ENCODE peak calls at places on chromosomes 11 and 22, in seven cellular contexts. One of them, this sample, is unnamed.

GRCh38 chr22:50278461-50278860 is 8.3 kb upstream of the MAPK11 start:
- DNase-seq in breast epithelium: no peak
- DNase-seq in upper lobe of left lung: no peak
- DNase-seq in H1: no peak
- DNase-seq in endothelial cell of umbilical vein: no peak
- DNase-seq in prostate gland: no peak
- DNase-seq in K562: no peak
- DNase-seq in this sample: no peak

GRCh38 chr22:33897621-33897910 is 22.7 kb downstream of the LARGE1 start:
- DNase-seq in breast epithelium: no peak
- DNase-seq in upper lobe of left lung: no peak
- DNase-seq in H1: no peak
- DNase-seq in endothelial cell of umbilical vein: no peak
- DNase-seq in prostate gland: no peak
- DNase-seq in K562: no peak
- DNase-seq in this sample: no peak

GRCh38 chr22:49838771-49839717 is 11.4 kb upstream of the BRD1 start:
- DNase-seq in breast epithelium: no peak
- DNase-seq in upper lobe of left lung: peak; percentile 69
- DNase-seq in H1: peak; percentile 17
- DNase-seq in endothelial cell of umbilical vein: no peak
- DNase-seq in prostate gland: no peak
- DNase-seq in K562: no peak
- DNase-seq in this sample: no peak

GRCh38 chr22:37716708-37717107 is 19.9 kb downstream of the TRIOBP start:
- DNase-seq in breast epithelium: no peak
- DNase-seq in upper lobe of left lung: no peak
- DNase-seq in H1: no peak
- DNase-seq in endothelial cell of umbilical vein: no peak
- DNase-seq in prostate gland: no peak
- DNase-seq in K562: no peak
- DNase-seq in this sample: no peak

GRCh38 chr11:36306888-36307287 is 10.8 kb downstream of the PRR5L start:
- DNase-seq in breast epithelium: no peak
- DNase-seq in upper lobe of left lung: no peak
- DNase-seq in H1: no peak
- DNase-seq in endothelial cell of umbilical vein: no peak
- DNase-seq in prostate gland: no peak
- DNase-seq in K562: peak; percentile 31
- DNase-seq in this sample: no peak

GRCh38 chr22:32546480-32546879 is 71.9 kb downstream of the FBXO7 start:
- DNase-seq in breast epithelium: no peak
- DNase-seq in upper lobe of left lung: no peak
- DNase-seq in H1: no peak
- DNase-seq in endothelial cell of umbilical vein: no peak
- DNase-seq in prostate gland: no peak
- DNase-seq in K562: no peak
- DNase-seq in this sample: peak; percentile 59

GRCh38 chr22:23282089-23282501 is 101.8 kb downstream of the BCR start:
- DNase-seq in breast epithelium: peak; percentile 75
- DNase-seq in upper lobe of left lung: peak; percentile 90
- DNase-seq in H1: no peak
- DNase-seq in endothelial cell of umbilical vein: peak; percentile 90
- DNase-seq in prostate gland: peak; percentile 85
- DNase-seq in K562: no peak
- DNase-seq in this sample: peak; percentile 94

GRCh38 chr11:36304349-36304748 is 8.3 kb downstream of the PRR5L start:
- DNase-seq in breast epithelium: no peak
- DNase-seq in upper lobe of left lung: no peak
- DNase-seq in H1: no peak
- DNase-seq in endothelial cell of umbilical vein: no peak
- DNase-seq in prostate gland: no peak
- DNase-seq in K562: no peak
- DNase-seq in this sample: no peak

GRCh38 chr11:35313066-35313765 is 106.1 kb downstream of the SLC1A2 start:
- DNase-seq in breast epithelium: no peak
- DNase-seq in upper lobe of left lung: no peak
- DNase-seq in H1: no peak
- DNase-seq in endothelial cell of umbilical vein: no peak
- DNase-seq in prostate gland: no peak
- DNase-seq in K562: no peak
- DNase-seq in this sample: no peak

GRCh38 chr22:30927806-30928205 is 40.8 kb downstream of the MORC2 start:
- DNase-seq in breast epithelium: no peak
- DNase-seq in upper lobe of left lung: peak; percentile 41
- DNase-seq in H1: no peak
- DNase-seq in endothelial cell of umbilical vein: no peak
- DNase-seq in prostate gland: no peak
- DNase-seq in K562: no peak
- DNase-seq in this sample: no peak

GRCh38 chr11:117824571-117825537 is at the start of gene FXYD2:
- DNase-seq in breast epithelium: no peak
- DNase-seq in upper lobe of left lung: peak; percentile 81
- DNase-seq in H1: no peak
- DNase-seq in endothelial cell of umbilical vein: peak; percentile 44
- DNase-seq in prostate gland: no peak
- DNase-seq in K562: no peak
- DNase-seq in this sample: peak; percentile 87

GRCh38 chr11:96827164-96827563 is 437.4 kb downstream of the JRKL start:
- DNase-seq in breast epithelium: no peak
- DNase-seq in upper lobe of left lung: no peak
- DNase-seq in H1: peak; percentile 2
- DNase-seq in endothelial cell of umbilical vein: no peak
- DNase-seq in prostate gland: no peak
- DNase-seq in K562: peak; percentile 31
- DNase-seq in this sample: no peak

GRCh38 chr11:10695821-10696220 is 2.3 kb upstream of the IRAG1 start:
- DNase-seq in breast epithelium: no peak
- DNase-seq in upper lobe of left lung: no peak
- DNase-seq in H1: no peak
- DNase-seq in endothelial cell of umbilical vein: no peak
- DNase-seq in prostate gland: no peak
- DNase-seq in K562: no peak
- DNase-seq in this sample: no peak

GRCh38 chr22:48872271-48873260 is 955.1 kb downstream of the BRD1 start:
- DNase-seq in breast epithelium: no peak
- DNase-seq in upper lobe of left lung: no peak
- DNase-seq in H1: no peak
- DNase-seq in endothelial cell of umbilical vein: no peak
- DNase-seq in prostate gland: no peak
- DNase-seq in K562: no peak
- DNase-seq in this sample: peak; percentile 34

GRCh38 chr11:19344661-19345518 is 104.1 kb upstream of the E2F8 start:
- DNase-seq in breast epithelium: peak; percentile 56
- DNase-seq in upper lobe of left lung: peak; percentile 87
- DNase-seq in H1: no peak
- DNase-seq in endothelial cell of umbilical vein: peak; percentile 43
- DNase-seq in prostate gland: no peak
- DNase-seq in K562: no peak
- DNase-seq in this sample: peak; percentile 66

GRCh38 chr11:118106789-118107335 is 20.1 kb upstream of the SMIM35 start:
- DNase-seq in breast epithelium: no peak
- DNase-seq in upper lobe of left lung: no peak
- DNase-seq in H1: no peak
- DNase-seq in endothelial cell of umbilical vein: no peak
- DNase-seq in prostate gland: no peak
- DNase-seq in K562: no peak
- DNase-seq in this sample: no peak

GRCh38 chr11:105609832-105610781 is at the start of gene GRIA4:
- DNase-seq in breast epithelium: no peak
- DNase-seq in upper lobe of left lung: peak; percentile 85
- DNase-seq in H1: no peak
- DNase-seq in endothelial cell of umbilical vein: peak; percentile 29
- DNase-seq in prostate gland: no peak
- DNase-seq in K562: no peak
- DNase-seq in this sample: peak; percentile 75

DNA sequence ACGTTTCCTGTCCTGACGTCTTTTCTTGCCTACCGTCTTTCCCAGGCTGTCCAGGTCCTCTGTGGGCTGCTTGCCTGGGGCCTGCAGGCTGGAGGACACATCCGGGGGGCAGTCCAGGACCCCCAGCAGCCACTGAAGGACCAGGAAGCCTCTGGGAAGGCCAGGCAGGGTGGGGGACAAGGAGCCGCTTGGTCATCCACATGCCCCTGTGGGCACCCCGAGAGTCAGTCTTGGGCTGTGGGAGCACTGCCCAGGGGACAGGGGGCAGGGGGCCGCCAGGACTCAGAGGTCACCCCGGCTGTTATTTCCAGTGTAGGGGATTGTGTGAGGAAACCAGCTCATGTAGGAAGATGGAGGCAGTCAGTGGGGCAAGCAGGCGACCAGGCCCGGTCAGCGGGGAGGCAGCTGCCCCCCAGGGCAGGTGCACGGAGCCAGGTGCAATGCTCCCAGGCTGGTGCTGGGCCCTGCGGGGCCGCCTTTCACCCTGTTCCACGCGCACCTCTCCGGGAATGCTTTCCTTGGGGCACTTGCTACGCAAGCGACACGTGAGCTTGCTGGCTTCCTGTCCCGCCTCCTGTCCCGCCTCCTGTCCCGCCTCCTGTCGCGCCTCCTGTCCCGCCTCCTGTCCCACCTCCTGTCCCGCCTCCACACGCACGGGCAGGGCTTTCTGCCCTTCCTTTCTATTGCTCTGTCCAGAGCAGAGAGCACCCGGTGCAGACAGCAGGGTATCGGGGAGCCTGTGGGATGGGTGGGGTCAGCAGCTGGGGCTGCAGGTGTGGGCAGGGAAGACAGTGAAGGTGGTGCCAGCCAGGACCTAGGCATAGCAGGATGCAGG is 39.5 kb downstream of the MUC5B start:
- DNase-seq in breast epithelium: peak; percentile 95
- DNase-seq in upper lobe of left lung: peak; percentile 94
- DNase-seq in H1: peak; percentile 62
- DNase-seq in endothelial cell of umbilical vein: peak; percentile 88
- DNase-seq in prostate gland: peak; percentile 91
- DNase-seq in K562: peak; percentile 91
- DNase-seq in this sample: peak; percentile 97
- TF ChIP-seq POLR2AphosphoS5 in breast epithelium: peak; percentile 27
- TF ChIP-seq POLR2AphosphoS5 in upper lobe of left lung: peak; percentile 39
- TF ChIP-seq POLR2AphosphoS5 in H1: peak; percentile 75
- TF ChIP-seq POLR2AphosphoS5 in endothelial cell of umbilical vein: peak; percentile 71
- TF ChIP-seq POLR2AphosphoS5 in prostate gland: peak; percentile 76
- TF ChIP-seq POLR2AphosphoS5 in K562: peak; percentile 30
- TF ChIP-seq POLR2AphosphoS5 in this sample: peak; percentile 60

GRCh38 chr22:36409911-36410756 is 22.4 kb upstream of the MYH9 start:
- DNase-seq in breast epithelium: peak; percentile 94
- DNase-seq in upper lobe of left lung: peak; percentile 89
- DNase-seq in H1: peak; percentile 96
- DNase-seq in endothelial cell of umbilical vein: peak; percentile 60
- DNase-seq in prostate gland: peak; percentile 99
- DNase-seq in K562: peak; percentile 44
- DNase-seq in this sample: peak; percentile 78
- TF ChIP-seq POLR2A in breast epithelium: peak; percentile 61
- TF ChIP-seq POLR2A in upper lobe of left lung: peak; percentile 80
- TF ChIP-seq POLR2A in H1: peak; percentile 96
- TF ChIP-seq POLR2A in endothelial cell of umbilical vein: no peak
- TF ChIP-seq POLR2A in prostate gland: peak; percentile 83
- TF ChIP-seq POLR2A in K562: no peak
- TF ChIP-seq POLR2A in this sample: no peak

GRCh38 chr22:19799322-19800190 is 39.0 kb downstream of the TBX1 start:
- DNase-seq in breast epithelium: no peak
- DNase-seq in upper lobe of left lung: peak; percentile 85
- DNase-seq in H1: no peak
- DNase-seq in endothelial cell of umbilical vein: no peak
- DNase-seq in prostate gland: no peak
- DNase-seq in K562: no peak
- DNase-seq in this sample: peak; percentile 75
- TF ChIP-seq CTCF in breast epithelium: no peak
- TF ChIP-seq CTCF in upper lobe of left lung: no peak
- TF ChIP-seq CTCF in H1: no peak
- TF ChIP-seq CTCF in endothelial cell of umbilical vein: no peak
- TF ChIP-seq CTCF in prostate gland: no peak
- TF ChIP-seq CTCF in K562: peak; percentile 24
- TF ChIP-seq CTCF in this sample: no peak

GRCh38 chr11:497565-498296 is 9.3 kb downstream of the RNH1 start:
- DNase-seq in breast epithelium: no peak
- DNase-seq in upper lobe of left lung: peak; percentile 69
- DNase-seq in H1: no peak
- DNase-seq in endothelial cell of umbilical vein: no peak
- DNase-seq in prostate gland: no peak
- DNase-seq in K562: no peak
- DNase-seq in this sample: no peak
- TF ChIP-seq POLR2AphosphoS5 in breast epithelium: no peak
- TF ChIP-seq POLR2AphosphoS5 in upper lobe of left lung: no peak
- TF ChIP-seq POLR2AphosphoS5 in H1: no peak
- TF ChIP-seq POLR2AphosphoS5 in endothelial cell of umbilical vein: no peak
- TF ChIP-seq POLR2AphosphoS5 in prostate gland: no peak
- TF ChIP-seq POLR2AphosphoS5 in K562: peak; percentile 3
- TF ChIP-seq POLR2AphosphoS5 in this sample: no peak

GRCh38 chr22:36512333-36512732 is 5.5 kb upstream of the FOXRED2 start:
- DNase-seq in breast epithelium: no peak
- DNase-seq in upper lobe of left lung: no peak
- DNase-seq in H1: no peak
- DNase-seq in endothelial cell of umbilical vein: no peak
- DNase-seq in prostate gland: no peak
- DNase-seq in K562: no peak
- DNase-seq in this sample: no peak
- TF ChIP-seq POLR2A in breast epithelium: no peak
- TF ChIP-seq POLR2A in upper lobe of left lung: no peak
- TF ChIP-seq POLR2A in H1: no peak
- TF ChIP-seq POLR2A in endothelial cell of umbilical vein: no peak
- TF ChIP-seq POLR2A in prostate gland: no peak
- TF ChIP-seq POLR2A in K562: no peak
- TF ChIP-seq POLR2A in this sample: no peak

DNA sequence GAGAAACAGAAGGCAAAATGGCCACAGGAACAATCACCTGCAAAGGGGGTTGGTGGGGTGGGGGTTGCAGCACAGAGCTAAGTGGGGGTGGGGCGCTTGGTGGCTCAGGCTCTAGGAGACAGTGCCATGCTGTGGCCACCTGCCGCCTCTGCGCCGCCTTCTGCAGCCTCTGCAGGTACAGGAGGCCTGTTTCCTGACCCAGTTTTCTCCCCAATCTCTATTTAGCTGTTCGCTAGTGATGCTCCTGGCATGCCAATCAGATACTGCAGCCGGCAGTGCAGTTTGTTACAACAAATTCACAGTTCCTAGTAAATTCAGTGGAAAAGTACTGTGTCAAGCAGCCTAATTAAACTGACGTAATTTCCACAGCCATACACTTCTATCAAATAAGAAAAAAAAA is 106.4 kb downstream of the SERGEF start:
- DNase-seq in breast epithelium: peak; percentile 59
- DNase-seq in upper lobe of left lung: peak; percentile 32
- DNase-seq in H1: peak; percentile 70
- DNase-seq in endothelial cell of umbilical vein: no peak
- DNase-seq in prostate gland: no peak
- DNase-seq in K562: peak; percentile 21
- DNase-seq in this sample: no peak
- TF ChIP-seq CTCF in breast epithelium: no peak
- TF ChIP-seq CTCF in upper lobe of left lung: no peak
- TF ChIP-seq CTCF in H1: peak; percentile 67
- TF ChIP-seq CTCF in endothelial cell of umbilical vein: peak; percentile 12
- TF ChIP-seq CTCF in prostate gland: no peak
- TF ChIP-seq CTCF in K562: peak; percentile 45
- TF ChIP-seq CTCF in this sample: no peak

DNA sequence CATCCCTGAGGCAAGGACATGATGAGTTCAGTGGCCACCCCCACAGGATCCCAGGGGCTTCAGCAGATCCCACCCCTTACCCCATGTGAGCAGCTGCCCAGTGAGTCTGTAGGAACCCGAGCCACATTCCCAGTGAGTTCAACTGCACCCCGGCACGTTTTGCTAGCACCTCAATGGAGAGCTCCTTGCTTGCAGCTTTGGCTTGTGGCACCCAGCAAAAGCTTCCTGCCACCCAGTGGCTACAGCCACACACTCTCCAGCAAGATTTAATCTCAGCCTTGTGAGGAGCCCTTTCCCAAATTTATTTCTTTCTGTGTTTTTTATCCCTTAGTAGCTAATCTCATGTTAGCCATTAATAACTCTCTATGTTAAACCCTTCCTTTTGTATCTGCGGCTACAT is 4.0 kb downstream of the SAA1 start:
- DNase-seq in breast epithelium: no peak
- DNase-seq in upper lobe of left lung: no peak
- DNase-seq in H1: no peak
- DNase-seq in endothelial cell of umbilical vein: no peak
- DNase-seq in prostate gland: no peak
- DNase-seq in K562: no peak
- DNase-seq in this sample: no peak
- TF ChIP-seq POLR2AphosphoS5 in breast epithelium: no peak
- TF ChIP-seq POLR2AphosphoS5 in upper lobe of left lung: no peak
- TF ChIP-seq POLR2AphosphoS5 in H1: no peak
- TF ChIP-seq POLR2AphosphoS5 in endothelial cell of umbilical vein: no peak
- TF ChIP-seq POLR2AphosphoS5 in prostate gland: no peak
- TF ChIP-seq POLR2AphosphoS5 in K562: no peak
- TF ChIP-seq POLR2AphosphoS5 in this sample: no peak

This sample was measured in sigmoid colon.